ENCODE peak calls at places on chromosomes 11 and 22, in four cellular contexts. M, U, X and V are unnamed samples.

GRCh38 chr11:45655831-45656230 is 9.6 kb downstream of the CHST1 start:
- DNase-seq in M (no peak), U (no peak), X (no peak), V (peak)

GRCh38 chr11:119714590-119714989 is 14.4 kb downstream of the NECTIN1 start:
- DNase-seq in M (no peak), U (no peak), X (no peak), V (no peak)

GRCh38 chr22:44329179-44329796 is 16.5 kb upstream of the SHISAL1 start:
- DNase-seq in M (no peak), U (no peak), X (peak), V (no peak)

GRCh38 chr11:97815667-97816066 is 1205.1 kb upstream of the CNTN5 start:
- DNase-seq in M (no peak), U (no peak), X (no peak), V (no peak)

GRCh38 chr11:19380375-19380774 is 139.6 kb upstream of the E2F8 start:
- DNase-seq in M (peak), U (no peak), X (no peak), V (no peak)

GRCh38 chr11:83051760-83052671 is 19.7 kb downstream of the RAB30 start:
- DNase-seq in M (peak), U (no peak), X (no peak), V (no peak)

GRCh38 chr11:19275496-19275895 is 34.8 kb upstream of the E2F8 start:
- DNase-seq in M (no peak), U (no peak), X (no peak), V (no peak)

GRCh38 chr22:41939981-41940852 is 6.7 kb downstream of the CENPM start:
- DNase-seq in M (no peak), U (no peak), X (peak), V (peak)

GRCh38 chr22:50059185-50059880 is 1.2 kb upstream of the TTLL8 start:
- DNase-seq in M (peak), U (peak), X (peak), V (peak)

GRCh38 chr11:124740277-124740882 is 638 bp downstream of the NRGN start:
- DNase-seq in M (no peak), U (no peak), X (peak), V (no peak)

GRCh38 chr11:45167283-45167682 is 20.8 kb downstream of the PRDM11 start:
- DNase-seq in M (no peak), U (no peak), X (no peak), V (no peak)

GRCh38 chr11:38950882-38951281 is 2352.8 kb upstream of the RAG2 start:
- DNase-seq in M (no peak), U (no peak), X (no peak), V (no peak)

GRCh38 chr11:35584321-35584720 is 33.9 kb upstream of the FJX1 start:
- DNase-seq in M (no peak), U (no peak), X (no peak), V (no peak)

GRCh38 chr11:2579315-2580060 is 120.3 kb downstream of the KCNQ1OT1 start:
- DNase-seq in M (no peak), U (no peak), X (no peak), V (no peak)

GRCh38 chr11:69398529-69399492 is 82.7 kb upstream of the LINC01488 start:
- DNase-seq in M (peak), U (no peak), X (no peak), V (no peak)

GRCh38 chr22:24816841-24817240 is 10.8 kb downstream of the SGSM1 start:
- DNase-seq in M (peak), U (no peak), X (no peak), V (no peak)

GRCh38 chr22:17232406-17232805 is 13.2 kb upstream of the ADA2 start:
- DNase-seq in M (no peak), U (no peak), X (no peak), V (no peak)

GRCh38 chr11:82046778-82047177 is 686.9 kb downstream of the FAM181B start:
- DNase-seq in M (peak), U (no peak), X (no peak), V (no peak)

GRCh38 chr11:66641834-66642233 is 3.3 kb downstream of the RBM4 start:
- DNase-seq in M (no peak), U (no peak), X (no peak), V (no peak)

GRCh38 chr11:3853935-3854659 is 1.4 kb upstream of the STIM1 start:
- DNase-seq in M (peak), U (no peak), X (peak), V (no peak)

GRCh38 chr11:316891-317291 is 3.1 kb downstream of the IFITM1 start:
- DNase-seq in M (no peak), U (no peak), X (no peak), V (no peak)

GRCh38 chr22:38966942-38967341 is 9.5 kb downstream of the APOBEC3A start:
- DNase-seq in M (no peak), U (no peak), X (no peak), V (no peak)

GRCh38 chr11:17600316-17601205 is 53.5 kb downstream of the OTOG start:
- DNase-seq in M (no peak), U (no peak), X (no peak), V (no peak)

GRCh38 chr22:50274311-50274710 is 4.1 kb upstream of the MAPK11 start:
- DNase-seq in M (peak), U (peak), X (peak), V (no peak)

GRCh38 chr11:75330279-75330678 is 21.2 kb downstream of the ARRB1 start:
- DNase-seq in M (peak), U (no peak), X (no peak), V (no peak)

GRCh38 chr11:32173435-32173834 is 82.6 kb downstream of the RCN1 start:
- DNase-seq in M (peak), U (peak), X (no peak), V (peak)

GRCh38 chr11:7673724-7674434 is 579 bp upstream of the CYB5R2 start:
- DNase-seq in M (peak), U (peak), X (no peak), V (peak)

GRCh38 chr22:37951305-37951704 is 2.1 kb downstream of the C22orf23 start:
- DNase-seq in M (no peak), U (no peak), X (no peak), V (no peak)

DNA sequence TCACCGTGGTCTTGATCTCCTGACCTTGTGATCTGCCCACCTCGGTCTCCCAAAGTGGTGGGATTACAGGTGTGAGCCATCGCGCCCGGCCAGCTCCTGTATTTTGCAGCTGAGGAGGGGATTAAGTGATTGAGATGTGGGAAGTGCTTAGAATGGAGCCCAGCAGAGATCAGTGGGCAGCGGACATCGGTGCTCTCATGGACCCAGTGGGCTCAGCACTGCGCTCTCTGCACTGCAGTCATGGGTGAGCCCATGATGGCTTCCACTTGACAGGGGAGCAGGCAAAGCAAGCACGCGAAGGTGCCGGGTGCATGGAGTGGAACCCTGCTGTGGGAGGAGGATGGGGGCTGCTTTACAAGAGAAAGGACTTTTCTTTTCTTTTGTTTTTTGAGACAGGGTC is 9.1 kb upstream of the CCDC88B start:
- DNase-seq in M (no peak), U (no peak), X (no peak), V (no peak)
- TF ChIP-seq CTCF in M (no peak), U (no peak), X (no peak), V (no peak)

GRCh38 chr11:64897381-64898075 is 19.1 kb upstream of the EHD1 start:
- DNase-seq in M (no peak), U (no peak), X (no peak), V (no peak)

GRCh38 chr11:64898076-64898445 is 18.9 kb downstream of the ATG2A start:
- DNase-seq in M (no peak), U (no peak), X (no peak), V (no peak)

GRCh38 chr11:64894812-64895452 is 16.5 kb upstream of the EHD1 start:
- DNase-seq in M (no peak), U (no peak), X (no peak), V (no peak)

GRCh38 chr11:64898541-64898940 is 18.5 kb downstream of the ATG2A start:
- DNase-seq in M (no peak), U (no peak), X (no peak), V (no peak)

DNA sequence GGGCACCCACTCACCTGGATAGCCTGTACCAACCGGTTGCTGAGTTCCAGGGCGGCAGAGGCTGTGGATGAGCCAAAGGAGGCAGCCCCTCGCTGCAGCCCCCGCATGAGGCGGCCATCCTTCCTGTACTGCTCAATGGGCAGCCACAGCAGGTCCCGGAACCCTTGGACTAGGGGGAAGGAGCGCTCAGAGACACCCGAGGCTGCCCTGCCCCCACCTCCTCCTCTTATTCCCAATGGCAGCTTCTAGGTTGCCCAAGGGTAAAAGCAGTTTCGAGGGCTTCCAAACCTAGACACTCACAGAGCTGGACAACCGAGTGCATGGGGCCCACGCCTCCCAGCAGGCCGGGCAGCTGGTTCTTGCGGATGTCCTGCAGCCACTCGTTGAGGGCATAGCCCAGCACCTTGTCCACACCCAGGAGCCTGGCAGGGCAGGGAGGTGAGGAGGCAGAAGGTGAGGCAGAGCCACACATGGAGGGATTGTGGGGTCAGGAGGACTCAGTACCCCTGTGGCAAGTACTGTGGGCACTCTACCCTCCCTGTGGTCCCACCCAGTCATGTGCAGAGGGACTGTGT is 18.1 kb upstream of the EHD1 start:
- DNase-seq in M (no peak), U (no peak), X (no peak), V (no peak)
- TF ChIP-seq CTCF in M (no peak), U (no peak), X (no peak), V (no peak)

GRCh38 chr11:62223095-62223494 is 14.6 kb downstream of the SCGB2A1 start:
- DNase-seq in M (no peak), U (no peak), X (no peak), V (no peak)

GRCh38 chr11:62221498-62221897 is 13.0 kb downstream of the SCGB2A1 start:
- DNase-seq in M (no peak), U (no peak), X (no peak), V (no peak)

GRCh38 chr11:62217191-62217748 is 8.8 kb downstream of the SCGB2A1 start:
- DNase-seq in M (peak), U (peak), X (peak), V (no peak)
- TF ChIP-seq CTCF in M (peak), U (peak), X (peak), V (peak)

GRCh38 chr22:21626735-21627469 is 2.9 kb downstream of the YDJC start:
- DNase-seq in M (no peak), U (no peak), X (no peak), V (no peak)

GRCh38 chr22:21631025-21631424 is 1.2 kb upstream of the YDJC start:
- DNase-seq in M (no peak), U (no peak), X (no peak), V (no peak)

GRCh38 chr22:21628386-21629261 is 1.2 kb downstream of the YDJC start:
- DNase-seq in M (no peak), U (no peak), X (no peak), V (no peak)

GRCh38 chr22:21632237-21632895 is at the start of gene CCDC116:
- DNase-seq in M (no peak), U (no peak), X (peak), V (no peak)

GRCh38 chr22:21629262-21630149 is at the start of gene YDJC:
- DNase-seq in M (peak), U (peak), X (peak), V (peak)
- TF ChIP-seq CTCF in M (peak), U (peak), X (peak), V (peak)

GRCh38 chr11:34215806-34216453 is 110.5 kb downstream of the NAT10 start:
- DNase-seq in M (no peak), U (no peak), X (no peak), V (no peak)
- TF ChIP-seq CTCF in M (no peak), U (no peak), X (no peak), V (no peak)

GRCh38 chr22:35627267-35628041 is 10.3 kb upstream of the MB start:
- DNase-seq in M (peak), U (peak), X (peak), V (peak)
- TF ChIP-seq CTCF in M (peak), U (peak), X (peak), V (no peak)

GRCh38 chr11:10387209-10388083 is 67.6 kb upstream of the AMPD3 start:
- DNase-seq in M (peak), U (no peak), X (no peak), V (no peak)
- TF ChIP-seq CTCF in M (no peak), U (no peak), X (no peak), V (no peak)

GRCh38 chr22:26391623-26392022 is 37.4 kb upstream of the ASPHD2 start:
- DNase-seq in M (no peak), U (no peak), X (no peak), V (no peak)

GRCh38 chr22:26389125-26389524 is 39.9 kb upstream of the ASPHD2 start:
- DNase-seq in M (no peak), U (no peak), X (no peak), V (no peak)

GRCh38 chr22:26395926-26396325 is 33.1 kb upstream of the ASPHD2 start:
- DNase-seq in M (no peak), U (no peak), X (no peak), V (no peak)

GRCh38 chr22:26394787-26395186 is 34.3 kb upstream of the ASPHD2 start:
- DNase-seq in M (no peak), U (no peak), X (no peak), V (no peak)

DNA sequence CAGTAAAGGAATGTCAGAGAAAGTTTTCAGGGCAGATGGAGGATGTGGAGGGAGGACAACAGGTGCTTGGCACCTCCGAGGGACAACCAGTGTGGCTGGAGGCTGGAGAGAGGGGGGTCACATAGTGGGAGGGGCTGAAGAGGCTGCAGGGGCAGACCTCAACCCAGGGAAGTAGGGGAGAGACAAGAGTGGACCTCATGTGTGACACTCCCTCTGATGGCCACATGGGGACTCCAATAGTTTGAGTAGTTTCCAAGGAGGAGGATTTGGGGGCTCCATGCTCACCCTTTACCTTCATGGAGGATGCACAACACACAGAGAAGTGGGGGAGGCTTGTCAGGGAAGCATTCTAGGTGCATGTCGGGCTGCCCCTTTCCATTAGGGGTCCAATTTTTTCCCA is 35.1 kb upstream of the ASPHD2 start:
- DNase-seq in M (no peak), U (no peak), X (no peak), V (no peak)
- TF ChIP-seq CTCF in M (no peak), U (no peak), X (peak), V (no peak)

DNA sequence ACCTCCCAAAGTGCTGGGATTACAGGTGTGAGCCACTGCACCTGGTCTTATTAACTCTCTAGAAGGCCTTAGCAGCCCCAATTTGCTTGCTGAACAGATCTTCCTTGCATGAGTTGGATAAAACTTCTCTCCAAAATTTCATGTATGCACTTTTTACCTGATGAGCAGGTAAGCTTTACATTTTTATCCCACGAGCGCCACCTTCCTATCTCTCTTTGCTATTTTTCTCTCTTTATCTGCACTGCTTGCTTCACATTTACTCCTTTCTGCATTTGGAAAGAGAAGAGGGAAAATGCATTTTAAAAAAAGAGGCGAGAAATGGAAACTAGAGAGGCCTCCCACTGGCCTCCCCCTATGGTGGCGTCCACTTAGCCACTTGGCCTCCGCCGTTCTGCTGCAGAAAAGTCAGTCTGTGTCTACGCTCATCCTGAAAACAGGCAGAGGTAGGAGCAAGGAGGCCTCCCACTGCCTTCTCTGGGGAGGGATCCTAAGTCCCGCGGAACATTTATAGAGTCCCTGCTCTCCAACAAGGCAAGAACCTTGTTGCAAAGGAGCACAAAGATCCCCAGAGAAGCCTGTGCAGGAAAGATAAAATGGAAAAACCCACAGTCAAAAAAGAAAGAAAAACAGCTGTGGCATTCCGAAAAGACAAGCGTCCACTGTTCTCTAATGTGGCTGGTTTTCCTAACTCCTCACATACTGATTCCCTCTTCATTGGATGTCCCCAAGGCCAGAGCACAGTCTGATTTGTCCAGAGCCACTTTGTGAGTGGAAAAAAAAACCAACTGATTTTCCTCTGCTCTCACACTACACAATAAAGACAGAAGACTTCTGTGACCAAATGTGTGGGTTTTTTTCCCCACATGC is 62.2 kb upstream of the INCENP start:
- DNase-seq in M (peak), U (no peak), X (no peak), V (no peak)
- TF ChIP-seq CTCF in M (peak), U (peak), X (no peak), V (no peak)

DNA sequence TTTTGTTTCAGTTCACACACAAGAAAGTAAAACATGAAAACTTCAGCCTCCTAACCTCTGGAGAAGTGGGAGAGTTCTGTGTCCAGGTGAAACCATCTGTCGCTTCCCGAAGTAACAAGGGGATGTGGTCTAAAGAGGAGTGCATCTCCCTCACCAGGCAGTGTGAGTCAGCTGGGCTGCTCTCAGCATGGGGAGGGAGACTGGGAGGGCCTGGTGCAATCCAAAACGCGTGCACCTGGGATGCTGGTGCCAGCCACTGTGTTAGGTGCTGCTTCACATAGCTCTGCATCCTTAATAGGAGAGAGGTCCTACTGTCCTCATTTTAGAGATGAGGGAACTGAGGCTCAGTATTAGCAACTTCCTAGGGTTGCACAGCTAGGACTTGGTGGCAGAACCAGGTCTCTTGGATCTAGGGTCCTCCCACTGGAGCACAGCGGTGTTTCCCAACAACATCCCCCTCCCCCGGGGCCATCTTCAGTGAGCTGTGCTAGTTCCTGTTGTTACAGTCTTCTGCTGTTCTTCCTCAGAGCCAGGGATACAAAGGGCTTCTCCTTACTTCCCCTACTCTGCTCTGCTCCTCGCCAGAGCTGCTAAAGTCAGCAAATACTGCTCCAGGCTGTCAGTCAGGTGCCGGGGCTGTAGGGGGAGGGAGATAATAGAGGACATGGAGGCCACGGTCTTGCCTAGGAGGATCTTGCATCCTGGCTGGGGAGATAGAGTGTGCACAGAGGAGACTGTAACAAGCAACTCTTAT is 8.0 kb downstream of the IL10RA start:
- DNase-seq in M (peak), U (no peak), X (no peak), V (no peak)
- TF ChIP-seq CTCF in M (no peak), U (no peak), X (no peak), V (no peak)